ENCODE peak calls at places on chromosome X, in seven cellular contexts. G, X, Q, J, F, U and O are unnamed samples.

GRCh38 chrX:10111364-10112148 is 45.2 kb upstream of the CLCN4 start:
- DNase-seq in Q (no peak), F (no peak), X (no peak), G (peak; percentile 44), U (peak; percentile 75), J (no peak), O (no peak)

GRCh38 chrX:39749728-39750127 is 348.0 kb downstream of the BCOR start:
- DNase-seq in J (no peak), Q (no peak), U (no peak), F (no peak), X (no peak), G (no peak), O (no peak)

GRCh38 chrX:133403984-133404383 is 11.3 kb downstream of the GPC4 start:
- DNase-seq in Q (no peak), G (no peak), X (no peak), U (no peak), J (no peak), F (no peak), O (no peak)

GRCh38 chrX:24214568-24214967 is 65.0 kb downstream of the ZFX start:
- DNase-seq in F (no peak), G (no peak), U (no peak), X (no peak), Q (no peak), J (no peak), O (no peak)

GRCh38 chrX:24380273-24381036 is 20.0 kb downstream of the SUPT20HL1 start:
- DNase-seq in X (no peak), G (no peak), J (no peak), Q (no peak), F (no peak), U (no peak), O (no peak)

GRCh38 chrX:149145845-149146285 is 359.2 kb downstream of the IDS start:
- DNase-seq in J (no peak), U (no peak), F (no peak), G (no peak), Q (no peak), X (no peak), O (no peak)

GRCh38 chrX:23694606-23695005 is 27.3 kb downstream of the PRDX4 start:
- DNase-seq in F (peak; percentile 53), J (peak; percentile 64), G (peak; percentile 24), U (peak; percentile 82), Q (peak; percentile 76), X (peak; percentile 52), O (no peak)

GRCh38 chrX:74383611-74384010 is 37.7 kb upstream of the SLC16A2 start:
- DNase-seq in F (peak; percentile 47), Q (peak; percentile 44), U (no peak), G (no peak), J (peak; percentile 29), X (no peak), O (peak; percentile 0)

GRCh38 chrX:24862343-24862742 is 153.4 kb downstream of the ARX start:
- DNase-seq in F (no peak), X (no peak), G (no peak), U (no peak), Q (no peak), J (no peak), O (no peak)

GRCh38 chrX:99394450-99394849 is 1015.6 kb downstream of the PCDH19 start:
- DNase-seq in F (no peak), U (no peak), Q (peak; percentile 28), X (no peak), J (no peak), G (no peak), O (no peak)

GRCh38 chrX:49308604-49309269 is 5.3 kb downstream of the GAGE10 start:
- DNase-seq in Q (no peak), G (peak; percentile 17), J (no peak), F (no peak), U (no peak), X (no peak), O (no peak)

GRCh38 chrX:40612511-40612910 is 10.7 kb upstream of the MPC1L start:
- DNase-seq in U (no peak), X (no peak), J (no peak), F (no peak), G (no peak), Q (no peak), O (no peak)

GRCh38 chrX:40462797-40463196 is 118.0 kb upstream of the ATP6AP2 start:
- DNase-seq in U (no peak), X (no peak), J (no peak), F (peak; percentile 13), G (no peak), Q (no peak), O (no peak)

GRCh38 chrX:109873983-109874382 is 128.9 kb upstream of the TMEM164 start:
- DNase-seq in Q (no peak), J (peak; percentile 44), U (no peak), G (no peak), F (no peak), X (no peak), O (no peak)

GRCh38 chrX:49884290-49884862 is 5.1 kb downstream of the USP27X start:
- DNase-seq in F (peak; percentile 54), U (no peak), J (peak; percentile 67), G (peak; percentile 56), X (no peak), Q (peak; percentile 53), O (no peak)

GRCh38 chrX:121754301-121754700 is 706.9 kb downstream of the GLUD2 start:
- DNase-seq in J (no peak), G (no peak), U (no peak), F (no peak), X (no peak), Q (no peak), O (no peak)

GRCh38 chrX:54492340-54492739 is 3.7 kb downstream of the FGD1 start:
- DNase-seq in Q (no peak), X (peak; percentile 64), F (peak; percentile 8), G (no peak), J (no peak), U (no peak), O (no peak)

GRCh38 chrX:136623400-136623799 is 24.6 kb upstream of the CD40LG start:
- DNase-seq in U (no peak), X (no peak), J (no peak), Q (no peak), G (no peak), F (no peak), O (no peak)

GRCh38 chrX:69535661-69536060 is 31.5 kb downstream of the NALF2 start:
- DNase-seq in X (no peak), U (no peak), J (no peak), Q (no peak), F (peak; percentile 84), G (no peak), O (no peak)

GRCh38 chrX:134512566-134512965 is 52.6 kb downstream of the HPRT1 start:
- DNase-seq in Q (no peak), X (no peak), J (no peak), U (no peak), G (no peak), F (no peak), O (no peak)

GRCh38 chrX:154804957-154805695 is at the start of gene MPP1:
- DNase-seq in Q (peak; percentile 78), J (peak; percentile 79), G (peak; percentile 75), U (peak; percentile 87), F (peak; percentile 68), X (peak; percentile 82), O (peak; percentile 73)

GRCh38 chrX:39592776-39593175 is 505.0 kb downstream of the BCOR start:
- DNase-seq in F (no peak), Q (no peak), G (no peak), U (no peak), X (no peak), J (no peak), O (no peak)

GRCh38 chrX:153412746-153413720 is 1.8 kb downstream of the ZFP92 start:
- DNase-seq in G (no peak), U (no peak), X (peak; percentile 32), Q (peak; percentile 18), J (no peak), F (no peak), O (no peak)

GRCh38 chrX:134670241-134670811 is 12.1 kb upstream of the PLAC1 start:
- DNase-seq in G (no peak), F (no peak), J (peak; percentile 48), Q (peak; percentile 3), U (no peak), X (no peak), O (no peak)

GRCh38 chrX:72294497-72294896 is 11.2 kb downstream of the CITED1 start:
- DNase-seq in X (no peak), J (no peak), U (no peak), F (no peak), Q (no peak), G (no peak), O (no peak)

DNA sequence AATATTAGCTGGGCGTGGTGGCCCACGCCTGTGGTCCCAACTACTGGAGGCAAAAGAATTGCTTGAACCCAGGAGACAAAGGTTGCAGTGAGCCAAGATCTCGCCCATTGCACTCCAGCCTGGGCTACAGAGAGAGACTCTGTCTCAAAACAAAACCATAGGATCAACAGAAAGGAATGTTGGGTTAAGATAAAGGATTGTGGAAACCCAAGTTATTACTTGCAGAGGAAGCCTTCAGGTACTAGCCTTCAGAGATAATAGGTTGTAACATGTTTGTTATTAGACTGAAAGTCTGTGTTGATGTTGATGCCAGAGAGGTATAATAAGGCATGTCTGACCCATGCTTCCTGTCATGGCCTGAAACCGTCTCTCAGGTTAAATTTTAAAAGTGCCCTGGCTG is 16.9 kb downstream of the SSX5 start:
- DNase-seq in Q (no peak), F (no peak), J (no peak), G (no peak), X (no peak), U (no peak), O (no peak)
- H3K27ac ChIP-seq in Q (no peak overlapping the region), F (no peak overlapping the region), J (no peak overlapping the region), G (no peak overlapping the region), X (no peak overlapping the region), U (no peak overlapping the region), O (no peak overlapping the region)

GRCh38 chrX:130771648-130772312 is 131.2 kb downstream of the ENOX2 start:
- DNase-seq in X (no peak), F (no peak), G (no peak), Q (no peak), U (no peak), J (no peak), O (no peak)
- H3K27ac ChIP-seq in X (no peak overlapping the region), F (no peak overlapping the region), G (no peak overlapping the region), Q (no peak overlapping the region), U (no peak overlapping the region), J (no peak overlapping the region), O (no peak overlapping the region)

GRCh38 chrX:118493653-118494297 is 1.8 kb upstream of the DOCK11 start:
- DNase-seq in X (no peak), G (no peak), Q (no peak), U (no peak), J (no peak), F (no peak), O (no peak)

GRCh38 chrX:118495958-118496762 is 545 bp downstream of the DOCK11 start:
- DNase-seq in F (peak; percentile 40), G (peak; percentile 49), U (peak; percentile 77), Q (peak; percentile 61), J (peak; percentile 63), X (peak; percentile 44), O (peak; percentile 7)

GRCh38 chrX:118497180-118497814 is 1.7 kb downstream of the DOCK11 start:
- DNase-seq in F (peak; percentile 40), X (no peak), G (no peak), Q (no peak), J (no peak), U (no peak), O (no peak)

GRCh38 chrX:118496763-118497079 is 1.1 kb downstream of the DOCK11 start:
- DNase-seq in U (no peak), F (peak; percentile 9), J (no peak), X (no peak), G (no peak), Q (peak; percentile 21), O (no peak)

GRCh38 chrX:118495061-118495921 is at the start of gene DOCK11:
- DNase-seq in G (peak; percentile 74), X (peak; percentile 67), Q (peak; percentile 84), J (peak; percentile 59), U (peak; percentile 95), F (peak; percentile 82), O (peak; percentile 23)
- H3K27ac ChIP-seq in G (peak within 1 kb of the TSS; percentile 77), X (peak within 1 kb of the TSS; percentile 15), Q (no peak within 1 kb of the TSS), J (peak within 1 kb of the TSS; percentile 84), U (peak within 1 kb of the TSS; percentile 90), F (peak within 1 kb of the TSS; percentile 60), O (peak within 1 kb of the TSS; percentile 50)

GRCh38 chrX:119343856-119344255 is 55.3 kb upstream of the SLC25A43 start:
- DNase-seq in X (no peak), J (no peak), G (no peak), U (no peak), F (no peak), Q (no peak), O (no peak)
- H3K27ac ChIP-seq in X (no peak overlapping the region), J (no peak overlapping the region), G (no peak overlapping the region), U (no peak overlapping the region), F (no peak overlapping the region), Q (no peak overlapping the region), O (no peak overlapping the region)